ENCODE peak calls at places on chromosomes 7 and 10, in eight cellular contexts. One of them, this sample, is unnamed.

GRCh38 chr10:89207801-89208551 is 859 bp upstream of the CH25H start:
- DNase-seq in A549: no peak
- DNase-seq in body of pancreas: peak; percentile 22
- DNase-seq in Peyer's patch: peak; percentile 60
- DNase-seq in tibial nerve: no peak
- DNase-seq in stomach: no peak
- DNase-seq in heart left ventricle: peak; percentile 69
- DNase-seq in adrenal gland: peak; percentile 60
- DNase-seq in this sample: peak; percentile 43

GRCh38 chr7:121083138-121083789 is 94.8 kb downstream of the CPED1 start:
- DNase-seq in A549: no peak
- DNase-seq in body of pancreas: no peak
- DNase-seq in Peyer's patch: no peak
- DNase-seq in tibial nerve: no peak
- DNase-seq in stomach: no peak
- DNase-seq in heart left ventricle: no peak
- DNase-seq in adrenal gland: no peak
- DNase-seq in this sample: no peak

GRCh38 chr7:66946545-66946944 is 25.5 kb downstream of the TMEM248 start:
- DNase-seq in A549: peak; percentile 30
- DNase-seq in body of pancreas: no peak
- DNase-seq in Peyer's patch: no peak
- DNase-seq in tibial nerve: no peak
- DNase-seq in stomach: no peak
- DNase-seq in heart left ventricle: no peak
- DNase-seq in adrenal gland: no peak
- DNase-seq in this sample: no peak

GRCh38 chr7:80941206-80941758 is 22.4 kb upstream of the SEMA3C start:
- DNase-seq in A549: peak; percentile 56
- DNase-seq in body of pancreas: no peak
- DNase-seq in Peyer's patch: no peak
- DNase-seq in tibial nerve: no peak
- DNase-seq in stomach: no peak
- DNase-seq in heart left ventricle: no peak
- DNase-seq in adrenal gland: no peak
- DNase-seq in this sample: no peak

GRCh38 chr10:99612167-99612831 is 7.9 kb downstream of the SLC25A28 start:
- DNase-seq in A549: peak; percentile 68
- DNase-seq in body of pancreas: peak; percentile 25
- DNase-seq in Peyer's patch: peak; percentile 68
- DNase-seq in tibial nerve: no peak
- DNase-seq in stomach: no peak
- DNase-seq in heart left ventricle: no peak
- DNase-seq in adrenal gland: no peak
- DNase-seq in this sample: peak; percentile 71

GRCh38 chr7:44634187-44634838 is 27.9 kb downstream of the OGDH start:
- DNase-seq in A549: no peak
- DNase-seq in body of pancreas: peak; percentile 26
- DNase-seq in Peyer's patch: peak; percentile 85
- DNase-seq in tibial nerve: no peak
- DNase-seq in stomach: peak; percentile 41
- DNase-seq in heart left ventricle: no peak
- DNase-seq in adrenal gland: no peak
- DNase-seq in this sample: no peak

GRCh38 chr10:87845624-87846377 is 17.5 kb downstream of the KLLN start:
- DNase-seq in A549: peak; percentile 94
- DNase-seq in body of pancreas: no peak
- DNase-seq in Peyer's patch: no peak
- DNase-seq in tibial nerve: no peak
- DNase-seq in stomach: no peak
- DNase-seq in heart left ventricle: no peak
- DNase-seq in adrenal gland: no peak
- DNase-seq in this sample: no peak

GRCh38 chr10:104345512-104345911 is 7.2 kb upstream of the ITPRIP start:
- DNase-seq in A549: no peak
- DNase-seq in body of pancreas: no peak
- DNase-seq in Peyer's patch: no peak
- DNase-seq in tibial nerve: no peak
- DNase-seq in stomach: no peak
- DNase-seq in heart left ventricle: no peak
- DNase-seq in adrenal gland: no peak
- DNase-seq in this sample: no peak

GRCh38 chr7:41874206-41874770 is 171.4 kb upstream of the INHBA start:
- DNase-seq in A549: no peak
- DNase-seq in body of pancreas: no peak
- DNase-seq in Peyer's patch: no peak
- DNase-seq in tibial nerve: no peak
- DNase-seq in stomach: no peak
- DNase-seq in heart left ventricle: no peak
- DNase-seq in adrenal gland: no peak
- DNase-seq in this sample: peak; percentile 53

GRCh38 chr10:101843032-101843991 is at the start of gene KCNIP2:
- DNase-seq in A549: no peak
- DNase-seq in body of pancreas: peak; percentile 41
- DNase-seq in Peyer's patch: peak; percentile 79
- DNase-seq in tibial nerve: no peak
- DNase-seq in stomach: no peak
- DNase-seq in heart left ventricle: peak; percentile 70
- DNase-seq in adrenal gland: no peak
- DNase-seq in this sample: peak; percentile 73

GRCh38 chr7:41900532-41900931 is 197.6 kb upstream of the INHBA start:
- DNase-seq in A549: no peak
- DNase-seq in body of pancreas: no peak
- DNase-seq in Peyer's patch: no peak
- DNase-seq in tibial nerve: no peak
- DNase-seq in stomach: no peak
- DNase-seq in heart left ventricle: no peak
- DNase-seq in adrenal gland: no peak
- DNase-seq in this sample: no peak

GRCh38 chr7:33072471-33072870 is 9.9 kb upstream of the NT5C3A start:
- DNase-seq in A549: no peak
- DNase-seq in body of pancreas: no peak
- DNase-seq in Peyer's patch: no peak
- DNase-seq in tibial nerve: no peak
- DNase-seq in stomach: no peak
- DNase-seq in heart left ventricle: no peak
- DNase-seq in adrenal gland: no peak
- DNase-seq in this sample: no peak

GRCh38 chr10:129961274-129961839 is 2.7 kb downstream of the EBF3 start:
- DNase-seq in A549: no peak
- DNase-seq in body of pancreas: no peak
- DNase-seq in Peyer's patch: no peak
- DNase-seq in tibial nerve: no peak
- DNase-seq in stomach: no peak
- DNase-seq in heart left ventricle: no peak
- DNase-seq in adrenal gland: no peak
- DNase-seq in this sample: no peak

GRCh38 chr7:144995495-144995894 is 159.6 kb upstream of the TPK1 start:
- DNase-seq in A549: no peak
- DNase-seq in body of pancreas: no peak
- DNase-seq in Peyer's patch: no peak
- DNase-seq in tibial nerve: no peak
- DNase-seq in stomach: no peak
- DNase-seq in heart left ventricle: no peak
- DNase-seq in adrenal gland: no peak
- DNase-seq in this sample: no peak

GRCh38 chr10:131935260-131935659 is 34.5 kb downstream of the PPP2R2D start:
- DNase-seq in A549: no peak
- DNase-seq in body of pancreas: no peak
- DNase-seq in Peyer's patch: no peak
- DNase-seq in tibial nerve: no peak
- DNase-seq in stomach: no peak
- DNase-seq in heart left ventricle: no peak
- DNase-seq in adrenal gland: no peak
- DNase-seq in this sample: no peak

GRCh38 chr10:132780356-132780755 is 5.6 kb downstream of the NKX6-2 start:
- DNase-seq in A549: no peak
- DNase-seq in body of pancreas: no peak
- DNase-seq in Peyer's patch: no peak
- DNase-seq in tibial nerve: no peak
- DNase-seq in stomach: no peak
- DNase-seq in heart left ventricle: no peak
- DNase-seq in adrenal gland: no peak
- DNase-seq in this sample: no peak

GRCh38 chr10:90274721-90275468 is 573.5 kb downstream of the KIF20B start:
- DNase-seq in A549: no peak
- DNase-seq in body of pancreas: no peak
- DNase-seq in Peyer's patch: no peak
- DNase-seq in tibial nerve: no peak
- DNase-seq in stomach: no peak
- DNase-seq in heart left ventricle: no peak
- DNase-seq in adrenal gland: no peak
- DNase-seq in this sample: no peak

GRCh38 chr7:37942934-37943610 is 22.6 kb downstream of the EPDR1 start:
- DNase-seq in A549: peak; percentile 77
- DNase-seq in body of pancreas: peak; percentile 93
- DNase-seq in Peyer's patch: peak; percentile 90
- DNase-seq in tibial nerve: peak; percentile 49
- DNase-seq in stomach: no peak
- DNase-seq in heart left ventricle: peak; percentile 92
- DNase-seq in adrenal gland: peak; percentile 95
- DNase-seq in this sample: no peak

GRCh38 chr10:60618861-60619260 is 159.4 kb upstream of the CDK1 start:
- DNase-seq in A549: no peak
- DNase-seq in body of pancreas: no peak
- DNase-seq in Peyer's patch: no peak
- DNase-seq in tibial nerve: no peak
- DNase-seq in stomach: no peak
- DNase-seq in heart left ventricle: no peak
- DNase-seq in adrenal gland: no peak
- DNase-seq in this sample: no peak
- TF ChIP-seq POLR2A in A549: no peak
- TF ChIP-seq POLR2A in body of pancreas: no peak
- TF ChIP-seq POLR2A in Peyer's patch: no peak
- TF ChIP-seq POLR2A in tibial nerve: no peak
- TF ChIP-seq POLR2A in stomach: no peak
- TF ChIP-seq POLR2A in heart left ventricle: no peak
- TF ChIP-seq POLR2A in adrenal gland: no peak
- TF ChIP-seq POLR2A in this sample: no peak

DNA sequence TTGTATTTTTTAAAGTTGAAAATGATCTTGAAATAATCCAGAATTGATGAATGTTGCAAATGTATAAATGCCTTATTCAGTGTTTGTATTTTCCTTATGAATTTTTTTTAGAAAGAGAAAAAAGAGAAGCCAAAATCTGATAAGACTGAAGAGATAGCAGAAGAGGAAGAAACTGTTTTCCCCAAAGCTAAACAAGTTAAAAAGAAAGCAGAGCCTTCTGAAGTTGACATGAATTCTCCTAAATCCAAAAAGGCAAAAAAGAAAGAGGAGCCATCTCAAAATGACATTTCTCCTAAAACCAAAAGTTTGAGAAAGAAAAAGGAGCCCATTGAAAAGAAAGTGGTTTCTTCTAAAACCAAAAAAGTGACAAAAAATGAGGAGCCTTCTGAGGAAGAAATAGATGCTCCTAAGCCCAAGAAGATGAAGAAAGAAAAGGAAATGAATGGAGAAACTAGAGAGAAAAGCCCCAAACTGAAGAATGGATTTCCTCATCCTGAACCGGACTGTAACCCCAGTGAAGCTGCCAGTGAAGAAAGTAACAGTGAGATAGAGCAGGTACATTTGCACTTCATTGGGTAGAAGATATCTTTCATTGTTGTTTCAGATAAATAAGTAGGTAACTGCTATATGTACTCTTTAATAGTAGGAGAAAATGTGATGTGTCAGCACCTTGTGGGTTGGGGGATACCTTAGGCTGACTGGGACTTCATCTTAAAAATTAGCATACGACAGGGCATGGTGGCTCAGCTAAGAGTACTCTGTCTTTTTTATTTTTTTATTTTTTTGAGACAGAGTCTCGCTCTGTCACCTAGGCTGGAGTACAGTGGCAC is 3.9 kb downstream of the DDX21 start:
- DNase-seq in A549: no peak
- DNase-seq in body of pancreas: no peak
- DNase-seq in Peyer's patch: no peak
- DNase-seq in tibial nerve: no peak
- DNase-seq in stomach: no peak
- DNase-seq in heart left ventricle: no peak
- DNase-seq in adrenal gland: no peak
- DNase-seq in this sample: no peak
- TF ChIP-seq POLR2A in A549: no peak
- TF ChIP-seq POLR2A in body of pancreas: no peak
- TF ChIP-seq POLR2A in Peyer's patch: no peak
- TF ChIP-seq POLR2A in tibial nerve: no peak
- TF ChIP-seq POLR2A in stomach: no peak
- TF ChIP-seq POLR2A in heart left ventricle: no peak
- TF ChIP-seq POLR2A in adrenal gland: no peak
- TF ChIP-seq POLR2A in this sample: no peak

DNA sequence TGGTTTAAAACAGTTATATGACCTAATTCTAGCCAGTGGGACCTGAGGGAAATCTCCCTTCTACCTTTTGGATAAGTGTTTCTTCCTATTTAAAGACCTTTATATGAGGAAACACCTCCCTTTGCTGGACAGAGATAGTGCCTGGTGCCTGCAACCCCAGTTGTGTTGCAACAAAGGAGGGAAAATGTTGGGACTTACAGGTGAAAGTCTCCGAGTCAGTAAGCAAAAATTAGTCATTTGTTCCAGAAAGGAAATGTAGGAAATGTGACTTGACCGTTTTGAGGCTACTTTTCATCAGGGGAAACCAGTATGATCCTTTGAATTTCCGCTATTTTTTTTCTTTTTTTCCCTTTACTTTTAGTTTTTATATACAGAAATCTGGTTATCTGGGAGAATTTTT is 165.5 kb downstream of the DKK1 start:
- DNase-seq in A549: no peak
- DNase-seq in body of pancreas: no peak
- DNase-seq in Peyer's patch: no peak
- DNase-seq in tibial nerve: no peak
- DNase-seq in stomach: no peak
- DNase-seq in heart left ventricle: no peak
- DNase-seq in adrenal gland: no peak
- DNase-seq in this sample: no peak
- TF ChIP-seq POLR2A in A549: no peak
- TF ChIP-seq POLR2A in body of pancreas: no peak
- TF ChIP-seq POLR2A in Peyer's patch: no peak
- TF ChIP-seq POLR2A in tibial nerve: no peak
- TF ChIP-seq POLR2A in stomach: no peak
- TF ChIP-seq POLR2A in heart left ventricle: no peak
- TF ChIP-seq POLR2A in adrenal gland: no peak
- TF ChIP-seq POLR2A in this sample: no peak

DNA sequence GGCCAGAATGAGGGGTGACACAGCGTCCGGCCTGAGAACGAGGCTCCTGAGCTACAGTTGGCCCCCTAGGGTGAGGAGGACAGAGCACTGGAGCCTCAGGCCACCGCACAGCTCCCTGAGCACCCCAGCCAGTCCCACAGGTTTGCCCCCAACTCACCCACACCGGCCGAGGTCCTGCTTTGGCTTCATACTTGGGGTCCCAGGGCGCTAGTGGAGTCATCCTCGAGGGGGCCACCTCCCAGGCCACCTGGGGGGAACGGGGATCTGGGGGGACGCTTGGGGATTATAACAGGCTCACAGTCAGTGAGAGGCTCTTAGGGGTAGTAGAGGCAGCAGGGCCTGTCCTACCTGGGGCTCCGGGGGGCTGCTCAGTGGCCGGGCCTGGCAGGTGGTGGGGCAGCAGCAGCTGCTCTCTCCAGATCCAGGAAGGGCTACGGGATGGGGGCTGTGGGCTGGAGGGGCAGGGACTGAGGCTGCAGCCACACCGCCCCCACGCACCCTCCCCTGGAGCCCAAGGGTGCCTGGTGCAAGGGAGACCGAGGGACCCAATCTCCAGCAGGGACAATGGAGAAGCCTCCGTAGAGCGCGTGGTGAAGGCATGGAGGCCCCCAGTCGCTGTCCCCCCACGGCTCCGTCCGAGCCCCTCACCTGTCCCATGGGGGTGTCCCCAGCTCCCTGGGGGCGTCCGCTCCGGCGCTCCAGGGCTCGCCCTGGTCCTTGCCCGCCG is 588 bp downstream of the SAP25 start:
- DNase-seq in A549: no peak
- DNase-seq in body of pancreas: no peak
- DNase-seq in Peyer's patch: no peak
- DNase-seq in tibial nerve: no peak
- DNase-seq in stomach: no peak
- DNase-seq in heart left ventricle: no peak
- DNase-seq in adrenal gland: no peak
- DNase-seq in this sample: no peak
- TF ChIP-seq POLR2A in A549: no peak
- TF ChIP-seq POLR2A in body of pancreas: no peak
- TF ChIP-seq POLR2A in Peyer's patch: no peak
- TF ChIP-seq POLR2A in tibial nerve: no peak
- TF ChIP-seq POLR2A in stomach: no peak
- TF ChIP-seq POLR2A in heart left ventricle: no peak
- TF ChIP-seq POLR2A in adrenal gland: no peak
- TF ChIP-seq POLR2A in this sample: no peak